ENCODE peak calls at places on chromosomes 2 and 18, in nine cellular contexts. Z, O, T, J, L, M, V, R and D are unnamed samples.

GRCh38 chr2:170716851-170717598 is 1.9 kb downstream of the SP5 start:
- DNase-seq in Z (no peak), O (no peak), T (peak), J (no peak), L (peak), M (no peak), V (no peak), R (no peak), D (no peak)

GRCh38 chr2:233444501-233444900 is 90.2 kb downstream of the DGKD start:
- DNase-seq in Z (no peak), O (no peak), T (no peak), J (no peak), L (no peak), M (no peak), V (no peak), R (no peak), D (no peak)

GRCh38 chr2:112645396-112646101 is at the start of gene SLC20A1:
- DNase-seq in Z (peak), O (peak), T (peak), J (no peak), L (peak), M (peak), V (peak), R (peak), D (peak)

GRCh38 chr2:31384771-31385276 is 29.7 kb downstream of the XDH start:
- DNase-seq in Z (no peak), O (peak), T (peak), J (peak), L (no peak), M (peak), V (no peak), R (peak), D (no peak)

GRCh38 chr18:45437399-45437798 is 177.9 kb upstream of the SLC14A2 start:
- DNase-seq in Z (no peak), O (no peak), T (no peak), J (no peak), L (no peak), M (no peak), V (no peak), R (no peak), D (no peak)

GRCh38 chr2:8148260-8148880 is 533.5 kb upstream of the ID2 start:
- DNase-seq in Z (no peak), O (peak), T (peak), J (peak), L (no peak), M (peak), V (no peak), R (peak), D (no peak)

GRCh38 chr2:239157269-239157668 is 243.6 kb downstream of the HDAC4 start:
- DNase-seq in Z (no peak), O (no peak), T (no peak), J (no peak), L (no peak), M (no peak), V (no peak), R (no peak), D (no peak)

GRCh38 chr2:196245746-196246145 is 74.4 kb upstream of the STK17B start:
- DNase-seq in Z (no peak), O (peak), T (peak), J (no peak), L (no peak), M (no peak), V (no peak), R (no peak), D (no peak)

GRCh38 chr18:805008-805754 is 6.9 kb downstream of the YES1 start:
- DNase-seq in Z (no peak), O (no peak), T (no peak), J (no peak), L (no peak), M (no peak), V (no peak), R (no peak), D (peak)

GRCh38 chr18:76545433-76546281 is 50.6 kb upstream of the ZNF516 start:
- DNase-seq in Z (no peak), O (no peak), T (no peak), J (no peak), L (no peak), M (no peak), V (no peak), R (no peak), D (no peak)

GRCh38 chr18:160831-161570 is 2.6 kb downstream of the USP14 start:
- DNase-seq in Z (no peak), O (no peak), T (peak), J (no peak), L (no peak), M (no peak), V (no peak), R (no peak), D (no peak)

GRCh38 chr18:46324556-46324955 is 220.4 kb downstream of the HAUS1 start:
- DNase-seq in Z (no peak), O (peak), T (peak), J (peak), L (no peak), M (no peak), V (peak), R (peak), D (peak)

GRCh38 chr2:122530812-122531211 is 775.4 kb downstream of the TSN start:
- DNase-seq in Z (no peak), O (no peak), T (no peak), J (no peak), L (peak), M (no peak), V (no peak), R (no peak), D (no peak)

GRCh38 chr18:8562914-8563313 is 46.3 kb upstream of the RAB12 start:
- DNase-seq in Z (no peak), O (no peak), T (no peak), J (no peak), L (no peak), M (no peak), V (no peak), R (no peak), D (no peak)

GRCh38 chr2:106068415-106068814 is 125.7 kb downstream of the UXS1 start:
- DNase-seq in Z (no peak), O (no peak), T (no peak), J (no peak), L (no peak), M (no peak), V (peak), R (no peak), D (no peak)

GRCh38 chr2:169036717-169037450 is 5.8 kb upstream of the ABCB11 start:
- DNase-seq in Z (no peak), O (no peak), T (no peak), J (no peak), L (peak), M (no peak), V (no peak), R (no peak), D (no peak)

GRCh38 chr2:10914272-10914693 is 2.5 kb downstream of the KCNF1 start:
- DNase-seq in Z (no peak), O (no peak), T (no peak), J (no peak), L (no peak), M (no peak), V (no peak), R (no peak), D (peak)

GRCh38 chr2:120614901-120615300 is 120.8 kb upstream of the GLI2 start:
- DNase-seq in Z (no peak), O (no peak), T (no peak), J (no peak), L (no peak), M (no peak), V (no peak), R (no peak), D (no peak)

GRCh38 chr2:135843671-135844070 is 6.7 kb upstream of the LCT start:
- DNase-seq in Z (no peak), O (no peak), T (peak), J (peak), L (no peak), M (no peak), V (no peak), R (no peak), D (no peak)

GRCh38 chr2:33047939-33048338 is 101.2 kb downstream of the LTBP1 start:
- DNase-seq in Z (no peak), O (no peak), T (no peak), J (no peak), L (no peak), M (no peak), V (no peak), R (no peak), D (no peak)

GRCh38 chr2:45968946-45969584 is 317.6 kb downstream of the PRKCE start:
- DNase-seq in Z (no peak), O (no peak), T (peak), J (no peak), L (no peak), M (no peak), V (no peak), R (no peak), D (no peak)

GRCh38 chr2:70371753-70372152 is 69.9 kb upstream of the FAM136A start:
- DNase-seq in Z (no peak), O (peak), T (peak), J (peak), L (no peak), M (no peak), V (no peak), R (no peak), D (no peak)

GRCh38 chr2:43179947-43180346 is 46.5 kb downstream of the ZFP36L2 start:
- DNase-seq in Z (no peak), O (no peak), T (no peak), J (no peak), L (no peak), M (no peak), V (no peak), R (no peak), D (no peak)

GRCh38 chr18:59340312-59340711 is 18.8 kb downstream of the LMAN1 start:
- DNase-seq in Z (no peak), O (no peak), T (no peak), J (no peak), L (no peak), M (no peak), V (no peak), R (no peak), D (no peak)

GRCh38 chr2:131682122-131682944 is 154.6 kb downstream of the CCDC74A start:
- DNase-seq in Z (peak), O (peak), T (peak), J (no peak), L (peak), M (peak), V (peak), R (peak), D (peak)

GRCh38 chr2:236109061-236109460 is 59.1 kb downstream of the GBX2 start:
- DNase-seq in Z (no peak), O (no peak), T (no peak), J (no peak), L (no peak), M (no peak), V (no peak), R (no peak), D (no peak)

GRCh38 chr2:62038980-62039771 is 133.7 kb downstream of the COMMD1 start:
- DNase-seq in Z (no peak), O (no peak), T (peak), J (peak), L (peak), M (no peak), V (no peak), R (no peak), D (no peak)

GRCh38 chr18:45569566-45569965 is 45.7 kb upstream of the SLC14A2 start:
- DNase-seq in Z (no peak), O (no peak), T (peak), J (no peak), L (no peak), M (no peak), V (no peak), R (no peak), D (no peak)

GRCh38 chr2:223669453-223670225 is 67.5 kb upstream of the SCG2 start:
- DNase-seq in Z (no peak), O (no peak), T (peak), J (no peak), L (no peak), M (no peak), V (no peak), R (no peak), D (no peak)

GRCh38 chr2:73063909-73064875 is 7.3 kb downstream of the SFXN5 start:
- DNase-seq in Z (no peak), O (peak), T (peak), J (no peak), L (no peak), M (peak), V (peak), R (peak), D (peak)

GRCh38 chr2:226579519-226579918 is 220.1 kb downstream of the IRS1 start:
- DNase-seq in Z (no peak), O (no peak), T (peak), J (no peak), L (no peak), M (no peak), V (no peak), R (no peak), D (no peak)